ENCODE peak calls at places on chromosomes 16 and 17, in eight cellular contexts. Y is adrenal gland; V is uterus; F is A549; N is heart left ventricle; P is CD4-positive, CD25-positive, alpha-beta regulatory T cell; G is ovary; E is SJCRH30. Z is an unnamed sample. For H3K4me1, the result is how much of the 10 kb centered on the place peaks cover.

GRCh38 chr17:954431-955164 is 25.0 kb downstream of the NXN start:
- DNase-seq in V (peak), E (peak), Y (no peak), F (peak), P (no peak), G (no peak), N (no peak), Z (no peak)

GRCh38 chr16:74942977-74943918 is 41.7 kb downstream of the WDR59 start:
- DNase-seq in F (no peak), Y (no peak), E (no peak), G (no peak), V (no peak), N (no peak), P (no peak), Z (no peak)

GRCh38 chr16:83878838-83879237 is 20.1 kb upstream of the MLYCD start:
- DNase-seq in N (no peak), F (peak), V (no peak), Y (no peak), P (no peak), E (peak), G (no peak), Z (no peak)

GRCh38 chr16:56841233-56841632 is 23.8 kb upstream of the SLC12A3 start:
- DNase-seq in G (no peak), E (no peak), Y (peak), P (no peak), N (no peak), V (no peak), F (no peak), Z (no peak)

GRCh38 chr16:75364286-75364791 is 69.0 kb downstream of the CFDP1 start:
- DNase-seq in F (no peak), P (no peak), E (no peak), V (no peak), N (no peak), Y (no peak), G (no peak), Z (no peak)

GRCh38 chr16:23119570-23119969 is 29.7 kb downstream of the USP31 start:
- DNase-seq in G (no peak), F (no peak), V (no peak), Y (no peak), P (no peak), E (peak), N (no peak), Z (no peak)

GRCh38 chr17:75077490-75078096 is 10.2 kb upstream of the SLC16A5 start:
- DNase-seq in Y (peak), F (no peak), E (no peak), N (peak), P (peak), V (peak), G (peak), Z (peak)

GRCh38 chr16:47375423-47375822 is 85.4 kb downstream of the ITFG1 start:
- DNase-seq in N (no peak), V (no peak), Y (no peak), E (no peak), G (no peak), P (no peak), F (no peak), Z (no peak)

GRCh38 chr16:8194795-8195194 is 395.5 kb downstream of the TMEM114 start:
- DNase-seq in Y (no peak), E (peak), P (no peak), F (no peak), N (no peak), G (no peak), V (no peak), Z (no peak)

GRCh38 chr16:69535123-69536050 is 30.4 kb upstream of the NFAT5 start:
- DNase-seq in P (no peak), V (no peak), E (no peak), F (no peak), G (no peak), N (no peak), Y (no peak), Z (no peak)

GRCh38 chr16:81469710-81470481 is 25.3 kb downstream of the CMIP start:
- DNase-seq in G (no peak), F (no peak), V (no peak), Y (no peak), P (no peak), N (no peak), E (no peak), Z (no peak)

GRCh38 chr16:27316038-27316680 is 2.4 kb downstream of the IL4R start:
- DNase-seq in E (no peak), F (no peak), G (no peak), V (no peak), Y (peak), P (no peak), N (no peak), Z (peak)

GRCh38 chr17:6708357-6708961 is 4.7 kb downstream of the SLC13A5 start:
- DNase-seq in Y (no peak), E (no peak), N (no peak), P (no peak), V (no peak), F (no peak), G (no peak), Z (no peak)

GRCh38 chr16:56119138-56119537 is 72.2 kb upstream of the GNAO1 start:
- DNase-seq in G (no peak), Y (no peak), E (no peak), V (no peak), P (no peak), F (no peak), N (no peak), Z (no peak)

GRCh38 chr16:693766-694165 is 3.6 kb upstream of the WDR24 start:
- DNase-seq in G (no peak), V (no peak), E (no peak), Y (no peak), N (no peak), F (no peak), P (peak), Z (no peak)

GRCh38 chr17:76888661-76889060 is 20.5 kb downstream of the MGAT5B start:
- DNase-seq in P (no peak), F (no peak), Y (no peak), E (no peak), V (no peak), G (no peak), N (no peak), Z (no peak)

GRCh38 chr16:26598061-26598460 is 468.7 kb upstream of the C16orf82 start:
- DNase-seq in V (no peak), F (no peak), P (peak), E (no peak), N (no peak), G (no peak), Y (no peak), Z (no peak)

GRCh38 chr17:43524945-43525575 is 21.1 kb downstream of the ETV4 start:
- DNase-seq in E (no peak), P (no peak), Y (no peak), G (no peak), F (no peak), V (no peak), N (no peak), Z (no peak)

GRCh38 chr16:81558444-81559175 is 114.0 kb downstream of the CMIP start:
- DNase-seq in N (no peak), F (peak), Y (no peak), G (no peak), V (no peak), E (no peak), P (no peak), Z (peak)

GRCh38 chr17:68381076-68381900 is 76.0 kb downstream of the WIPI1 start:
- DNase-seq in N (no peak), G (no peak), E (peak), V (peak), P (no peak), Y (peak), F (no peak), Z (no peak)

GRCh38 chr17:73955616-73956015 is 247.9 kb upstream of the RPL38 start:
- DNase-seq in P (no peak), V (no peak), F (no peak), E (no peak), N (no peak), G (no peak), Y (no peak), Z (no peak)

GRCh38 chr16:14564881-14565687 is 65.0 kb downstream of the PARN start:
- DNase-seq in E (no peak), P (no peak), Y (no peak), G (no peak), N (no peak), V (no peak), F (no peak), Z (no peak)

GRCh38 chr17:52762147-52762793 is 603.8 kb upstream of the CA10 start:
- DNase-seq in Y (no peak), V (no peak), P (no peak), G (no peak), F (no peak), N (peak), E (no peak), Z (no peak)

GRCh38 chr17:75525806-75526554 is 483 bp downstream of the LLGL2 start:
- DNase-seq in E (no peak), Y (no peak), P (no peak), V (no peak), G (no peak), F (no peak), N (no peak), Z (no peak)

GRCh38 chr16:24288516-24288915 is 32.4 kb downstream of the CACNG3 start:
- DNase-seq in V (no peak), P (no peak), N (no peak), F (no peak), G (no peak), Y (no peak), E (no peak), Z (no peak)
- H3K4me1 ChIP-seq in V (under half), P (under half), N (under half), F (under half), G (under half), Y (under half), E (under half), Z (under half)

DNA sequence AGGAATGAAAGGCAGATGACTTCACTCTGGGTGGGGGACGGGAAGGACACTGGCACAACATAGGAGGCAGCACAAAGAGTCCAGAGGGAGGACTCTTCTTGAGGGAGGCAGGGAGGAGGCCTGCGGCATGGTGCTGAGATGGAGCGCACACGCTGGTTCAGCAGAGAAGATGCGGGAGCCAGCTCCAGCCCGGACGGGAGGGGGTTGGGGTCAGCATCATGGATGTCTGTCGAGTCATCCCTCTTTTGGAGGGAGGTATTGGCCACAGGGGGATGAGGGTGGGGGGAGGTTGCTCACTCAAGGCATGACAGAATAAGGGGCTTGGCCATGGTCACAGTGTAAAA is 19.3 kb downstream of the DCAKD start:
- DNase-seq in N (no peak), P (no peak), Y (no peak), F (no peak), G (no peak), V (no peak), E (no peak), Z (no peak)
- H3K4me1 ChIP-seq in N (under half), P (under half), Y (under half), F (under half), G (under half), V (under half), E (under half), Z (under half)

DNA sequence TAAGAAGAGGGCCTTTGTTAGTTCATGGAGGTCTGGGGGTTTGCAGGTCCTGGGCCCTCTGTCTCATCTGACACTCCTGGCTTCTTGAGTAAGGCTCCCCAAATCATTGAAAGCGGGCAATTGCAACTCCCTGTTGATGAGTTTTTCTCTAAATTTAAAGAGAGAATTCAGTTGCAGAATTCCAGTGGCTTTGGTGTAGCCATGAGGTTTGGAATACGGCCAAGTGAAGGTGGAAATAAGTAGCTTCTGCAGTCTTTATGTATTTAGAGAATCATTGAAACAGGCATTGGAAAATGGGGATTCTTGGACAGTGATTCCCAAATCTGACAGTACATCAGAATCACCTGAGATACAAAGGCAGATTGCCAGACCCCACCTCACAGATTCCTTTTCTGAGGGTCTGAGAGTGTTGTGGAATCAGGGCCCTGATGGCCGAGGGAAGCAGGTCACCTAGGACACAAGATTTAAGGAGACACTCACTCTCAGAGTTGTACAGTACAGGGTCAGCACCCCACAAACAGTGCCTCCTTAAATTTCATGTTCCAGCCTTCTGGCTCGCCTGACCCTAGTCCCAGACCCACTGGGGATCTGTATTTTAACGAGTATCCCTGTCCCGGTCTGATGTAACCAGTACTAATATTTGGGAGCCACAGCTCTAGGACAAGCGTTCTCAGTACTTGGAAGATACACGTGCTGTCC is 37.7 kb downstream of the YPEL2 start:
- DNase-seq in G (no peak), N (no peak), F (no peak), V (no peak), E (no peak), Y (no peak), P (no peak), Z (no peak)
- H3K4me1 ChIP-seq in G (half or more), N (half or more), F (under half), V (half or more), E (half or more), Y (half or more), P (half or more), Z (under half)

GRCh38 chr17:48047741-48048320 is 328 bp upstream of the NFE2L1 start:
- DNase-seq in E (peak), Y (peak), G (peak), F (peak), V (peak), N (peak), P (peak), Z (peak)

GRCh38 chr17:48046296-48046695 is 1.9 kb upstream of the NFE2L1 start:
- DNase-seq in V (no peak), E (no peak), F (no peak), N (no peak), Y (no peak), G (no peak), P (no peak), Z (no peak)

GRCh38 chr17:48045270-48046001 is 2.7 kb upstream of the NFE2L1 start:
- DNase-seq in Y (no peak), V (no peak), G (no peak), E (peak), F (no peak), P (no peak), N (peak), Z (no peak)

GRCh38 chr17:48048321-48049140 is at the start of gene NFE2L1:
- DNase-seq in G (peak), N (peak), P (no peak), V (peak), E (peak), F (peak), Y (peak), Z (peak)

DNA sequence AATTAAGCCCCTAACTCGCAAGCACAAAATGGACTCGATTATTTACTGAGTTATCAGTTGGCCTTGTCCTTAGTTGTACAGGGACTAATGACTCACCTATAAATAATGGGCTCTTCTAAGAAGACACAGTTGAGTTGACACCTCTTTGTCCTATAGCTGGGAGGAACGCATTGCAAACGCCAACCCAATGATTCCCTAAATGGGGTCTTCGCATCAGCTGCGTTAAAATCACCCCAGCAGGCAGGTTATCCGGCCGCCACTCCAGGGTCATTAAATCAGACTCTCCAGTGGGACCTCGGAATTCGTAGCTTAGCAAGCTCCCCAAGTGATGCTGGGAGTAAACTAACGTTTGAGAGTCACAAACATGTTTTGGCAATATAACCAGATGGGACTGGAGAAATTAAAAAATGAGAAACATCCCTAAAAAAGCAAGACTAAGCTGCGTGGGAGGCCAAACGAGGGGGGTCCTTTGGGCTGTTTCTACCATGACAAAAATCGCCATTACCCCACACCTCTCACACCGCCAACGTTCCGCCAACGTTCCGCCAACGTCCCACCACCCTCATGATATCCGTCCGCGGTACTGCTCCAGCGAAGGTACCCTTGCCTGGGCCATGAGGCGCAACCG is 932 bp upstream of the NFE2L1 start:
- DNase-seq in V (no peak), N (no peak), Y (no peak), P (no peak), G (no peak), F (no peak), E (peak), Z (no peak)
- H3K4me1 ChIP-seq in V (under half), N (half or more), Y (under half), P (under half), G (under half), F (under half), E (half or more), Z (under half)

GRCh38 chr17:79988163-79988971 is 47.3 kb downstream of the TBC1D16 start:
- DNase-seq in G (peak), F (peak), E (no peak), N (no peak), P (no peak), V (peak), Y (peak), Z (no peak)
- H3K4me1 ChIP-seq in G (half or more), F (half or more), E (under half), N (under half), P (under half), V (under half), Y (under half), Z (under half)

GRCh38 chr16:19131809-19132777 is 18.3 kb downstream of the ITPRIPL2 start:
- DNase-seq in F (no peak), P (no peak), Y (no peak), G (no peak), N (peak), E (no peak), V (no peak), Z (no peak)
- H3K4me1 ChIP-seq in F (under half), P (under half), Y (under half), G (under half), N (half or more), E (under half), V (under half), Z (under half)

DNA sequence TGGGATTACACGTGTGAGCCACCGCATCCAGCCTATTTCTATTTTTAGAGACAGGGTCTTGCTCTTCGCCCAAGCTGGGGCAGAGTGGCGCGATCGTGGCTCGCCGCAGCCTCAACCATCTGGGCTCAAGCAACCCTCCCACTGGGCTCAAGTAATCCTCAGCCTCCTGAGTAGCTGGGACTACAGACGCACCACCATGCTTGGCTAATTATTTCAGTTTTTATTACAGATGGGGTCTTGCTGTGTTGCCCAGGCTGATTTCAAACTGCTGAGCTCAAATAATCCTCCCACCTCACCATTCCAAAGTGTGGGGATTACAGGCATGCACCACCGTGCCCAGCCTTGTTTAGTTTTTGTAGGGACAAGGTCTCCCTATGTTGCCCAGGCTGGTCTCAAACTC is 53.8 kb downstream of the CCDC57 start:
- DNase-seq in N (no peak), V (no peak), G (no peak), E (no peak), P (no peak), Y (no peak), F (no peak), Z (no peak)
- H3K4me1 ChIP-seq in N (under half), V (under half), G (under half), E (under half), P (under half), Y (under half), F (under half), Z (under half)

GRCh38 chr17:79813826-79814623 is 17.1 kb upstream of the CBX8 start:
- DNase-seq in E (peak), G (no peak), P (no peak), Y (no peak), N (no peak), V (no peak), F (no peak), Z (no peak)

GRCh38 chr17:79812206-79812968 is 15.5 kb upstream of the CBX8 start:
- DNase-seq in G (no peak), F (no peak), N (no peak), E (no peak), V (no peak), P (no peak), Y (no peak), Z (no peak)

GRCh38 chr17:79814624-79814965 is 17.7 kb upstream of the CBX8 start:
- DNase-seq in F (no peak), P (no peak), Y (no peak), N (no peak), G (no peak), E (no peak), V (no peak), Z (no peak)

GRCh38 chr17:79811888-79812205 is 15.0 kb upstream of the CBX8 start:
- DNase-seq in F (no peak), V (no peak), P (no peak), E (no peak), Y (no peak), N (no peak), G (no peak), Z (no peak)

DNA sequence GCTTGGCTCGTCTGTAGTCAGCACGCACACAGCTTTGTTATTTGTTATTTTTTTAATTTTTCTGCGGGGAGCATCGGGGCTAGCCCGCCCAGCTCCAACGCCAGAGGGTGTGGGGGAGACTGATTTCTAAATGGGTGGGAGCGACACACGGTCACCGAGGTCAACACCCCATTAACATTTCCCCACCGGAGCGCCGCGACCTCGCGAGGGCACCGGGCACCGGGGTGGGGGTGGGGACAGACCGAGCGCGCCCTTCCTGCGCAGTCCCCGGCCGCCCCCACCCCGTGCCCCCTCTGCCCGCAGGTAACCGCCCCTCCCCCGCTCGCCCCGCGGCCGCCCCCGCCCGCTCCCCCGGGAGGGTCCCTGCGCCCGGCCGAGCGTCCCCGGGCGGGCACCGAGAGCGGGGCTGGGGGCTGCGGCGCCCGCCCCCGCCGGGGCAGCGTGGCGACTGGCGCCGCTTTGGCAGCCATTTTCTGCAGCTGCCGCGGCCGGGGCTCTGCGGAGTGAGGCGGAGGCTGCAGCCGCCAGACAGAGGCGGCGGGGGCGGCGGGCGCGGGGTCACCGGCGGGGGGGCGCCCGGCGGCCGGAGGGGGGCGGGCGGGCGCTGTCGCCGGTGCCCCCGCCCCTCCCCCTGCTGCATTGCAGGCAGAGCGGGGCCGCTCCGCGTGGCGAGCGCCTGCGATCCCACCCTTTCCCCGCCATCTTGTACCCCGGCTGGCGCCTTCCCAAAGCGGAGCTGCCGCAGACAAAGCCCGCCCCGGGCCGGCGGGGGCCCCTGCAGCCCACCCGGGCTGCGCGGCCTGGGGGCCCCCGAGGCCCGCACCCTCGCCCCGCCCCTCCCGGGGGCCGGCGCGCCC is 16.3 kb upstream of the CBX8 start:
- DNase-seq in G (peak), F (peak), E (peak), P (no peak), V (no peak), Y (no peak), N (no peak), Z (no peak)
- H3K4me1 ChIP-seq in G (under half), F (under half), E (under half), P (under half), V (under half), Y (under half), N (under half), Z (under half)